ENCODE peak calls at places on chromosomes 6 and 20, in four cellular contexts. X, J, I and B are unnamed samples.

GRCh38 chr20:23659989-23660837 is 22.5 kb upstream of the CST3 start:
- DNase-seq in X (no peak), I (no peak), J (no peak), B (no peak)

GRCh38 chr6:15885624-15886023 is 222.8 kb upstream of the DTNBP1 start:
- DNase-seq in I (no peak), X (no peak), J (no peak), B (no peak)

GRCh38 chr20:50601511-50602431 is 89.6 kb downstream of the RIPOR3 start:
- DNase-seq in I (no peak), X (no peak), J (no peak), B (no peak)

GRCh38 chr6:90025418-90026089 is 131.3 kb downstream of the GJA10 start:
- DNase-seq in X (peak; percentile 92), I (peak; percentile 37), J (no peak), B (no peak)

GRCh38 chr6:161949531-161949930 is 675.7 kb upstream of the AGPAT4 start:
- DNase-seq in J (no peak), I (no peak), X (peak; percentile 61), B (no peak)

GRCh38 chr6:79261666-79262065 is 27.2 kb upstream of the HMGN3 start:
- DNase-seq in X (no peak), I (no peak), J (no peak), B (peak; percentile 92)

GRCh38 chr20:4533734-4534133 is 188.0 kb upstream of the PRND start:
- DNase-seq in X (no peak), I (no peak), J (no peak), B (no peak)

GRCh38 chr6:15247750-15248450 is 2.0 kb downstream of the JARID2 start:
- DNase-seq in I (peak; percentile 53), J (peak; percentile 51), X (peak; percentile 72), B (peak; percentile 63)

GRCh38 chr20:44075191-44075949 is 111.6 kb downstream of the JPH2 start:
- DNase-seq in I (no peak), X (no peak), J (no peak), B (no peak)

GRCh38 chr20:44900231-44900854 is 9.5 kb upstream of the PABPC1L start:
- DNase-seq in J (no peak), I (no peak), X (no peak), B (no peak)

GRCh38 chr6:45560421-45560820 is 182.7 kb upstream of the SUPT3H start:
- DNase-seq in X (no peak), J (no peak), I (no peak), B (no peak)

GRCh38 chr6:13851803-13852202 is 37.4 kb upstream of the MCUR1 start:
- DNase-seq in X (no peak), I (no peak), J (no peak), B (no peak)

GRCh38 chr6:125598422-125598821 is 151.0 kb upstream of the HEY2 start:
- DNase-seq in I (peak; percentile 24), J (no peak), X (peak; percentile 39), B (no peak)

GRCh38 chr6:163180874-163181541 is 233.5 kb upstream of the QKI start:
- DNase-seq in I (peak; percentile 26), J (no peak), X (peak; percentile 56), B (no peak)

GRCh38 chr6:19032486-19033295 is 645.5 kb downstream of the RNF144B start:
- DNase-seq in X (no peak), J (no peak), I (no peak), B (no peak)
- H3K36me3 ChIP-seq in X (no peaks in the 10 kb centered on the region), J (no peaks in the 10 kb centered on the region), I (no peaks in the 10 kb centered on the region), B (no peaks in the 10 kb centered on the region)

GRCh38 chr6:43359381-43359780 is 10.1 kb downstream of the ZNF318 start:
- DNase-seq in X (no peak), I (no peak), J (no peak), B (no peak)

GRCh38 chr6:43359831-43360230 is 9.6 kb downstream of the ZNF318 start:
- DNase-seq in I (no peak), X (no peak), J (no peak), B (no peak)

GRCh38 chr6:43355862-43356590 is 13.4 kb downstream of the ZNF318 start:
- DNase-seq in X (peak; percentile 17), J (no peak), I (no peak), B (no peak)

DNA sequence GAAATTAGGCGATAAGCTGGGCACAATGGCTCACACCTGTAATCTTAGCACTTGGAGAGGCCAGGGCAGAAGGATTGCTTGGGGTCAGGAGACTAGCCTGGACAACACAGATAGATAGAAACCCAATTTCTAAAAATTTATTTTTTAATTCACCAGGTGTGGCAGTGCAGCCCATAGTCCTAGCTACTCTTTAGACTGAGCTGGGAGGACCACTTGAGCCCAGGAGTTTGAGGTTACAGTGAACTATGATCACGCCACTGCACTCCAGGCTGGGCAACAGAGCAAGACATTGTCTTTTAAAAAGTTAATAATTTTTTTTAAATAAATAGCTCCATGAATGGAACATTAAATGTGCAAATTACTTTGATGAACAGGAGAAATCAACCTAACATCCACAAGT is 8.2 kb downstream of the ZNF318 start:
- DNase-seq in X (no peak), J (no peak), I (no peak), B (no peak)
- H3K36me3 ChIP-seq in X (peaks cover 3% of the 10 kb centered on the region), J (peaks cover 25% of the 10 kb centered on the region), I (no peaks in the 10 kb centered on the region), B (peaks cover 79% of the 10 kb centered on the region)

GRCh38 chr6:112191509-112191908 is 62.9 kb downstream of the LAMA4 start:
- DNase-seq in X (no peak), J (no peak), I (no peak), B (no peak)

GRCh38 chr6:112189494-112189893 is 64.9 kb downstream of the LAMA4 start:
- DNase-seq in X (peak; percentile 74), J (no peak), I (peak; percentile 85), B (no peak)

GRCh38 chr6:112188906-112189305 is 65.5 kb downstream of the LAMA4 start:
- DNase-seq in X (peak; percentile 75), I (peak; percentile 44), J (no peak), B (no peak)

GRCh38 chr6:112187736-112188135 is 66.6 kb downstream of the LAMA4 start:
- DNase-seq in X (no peak), I (no peak), J (no peak), B (no peak)

GRCh38 chr6:112190164-112190563 is 64.2 kb downstream of the LAMA4 start:
- DNase-seq in J (no peak), X (no peak), I (no peak), B (no peak)
- H3K36me3 ChIP-seq in J (no peaks in the 10 kb centered on the region), X (peaks cover 18% of the 10 kb centered on the region), I (no peaks in the 10 kb centered on the region), B (no peaks in the 10 kb centered on the region)

GRCh38 chr20:25269833-25270170 is 21.9 kb downstream of the PYGB start:
- DNase-seq in X (no peak), J (no peak), I (peak; percentile 7), B (peak; percentile 4)
- H3K36me3 ChIP-seq in X (peaks cover 12% of the 10 kb centered on the region), J (peaks cover 34% of the 10 kb centered on the region), I (no peaks in the 10 kb centered on the region), B (peaks cover 79% of the 10 kb centered on the region)

GRCh38 chr20:5606347-5606746 is 143.9 kb upstream of the SHLD1 start:
- DNase-seq in J (no peak), I (no peak), X (no peak), B (no peak)

GRCh38 chr20:5608448-5609161 is 141.6 kb upstream of the SHLD1 start:
- DNase-seq in J (no peak), I (no peak), X (peak; percentile 47), B (no peak)

GRCh38 chr20:5612476-5613291 is 137.5 kb upstream of the SHLD1 start:
- DNase-seq in X (peak; percentile 78), J (no peak), I (no peak), B (no peak)

GRCh38 chr20:5602346-5602745 is 147.9 kb upstream of the SHLD1 start:
- DNase-seq in I (no peak), X (peak; percentile 53), J (no peak), B (no peak)

GRCh38 chr20:5608104-5608447 is 142.1 kb upstream of the SHLD1 start:
- DNase-seq in I (no peak), J (no peak), X (no peak), B (no peak)
- H3K36me3 ChIP-seq in I (no peaks in the 10 kb centered on the region), J (no peaks in the 10 kb centered on the region), X (no peaks in the 10 kb centered on the region), B (peaks cover 9% of the 10 kb centered on the region)